ENCODE peak calls at places on chromosomes 1 and 21, in four cellular contexts. X is prostate gland, M is IMR-90, E is breast epithelium. K is an unnamed sample.

GRCh38 chr1:42923367-42924248 is 35.1 kb downstream of the SLC2A1 start:
- DNase-seq in X (no peak), M (no peak), E (no peak), K (no peak)

GRCh38 chr21:27475363-27475955 is 508.6 kb upstream of the ADAMTS5 start:
- DNase-seq in X (no peak), M (no peak), E (no peak), K (no peak)

GRCh38 chr1:6724517-6725141 is 23.0 kb upstream of the DNAJC11 start:
- DNase-seq in X (no peak), M (peak; percentile 86), E (no peak), K (no peak)

GRCh38 chr1:236168716-236169429 is 26.5 kb downstream of the GPR137B start:
- DNase-seq in X (no peak), M (peak; percentile 53), E (peak; percentile 27), K (peak; percentile 31)

GRCh38 chr1:76764638-76765572 is 102.4 kb upstream of the ST6GALNAC5 start:
- DNase-seq in X (no peak), M (no peak), E (no peak), K (peak; percentile 64)

GRCh38 chr1:29356663-29357062 is 120.3 kb downstream of the PTPRU start:
- DNase-seq in X (no peak), M (no peak), E (no peak), K (no peak)

GRCh38 chr1:114691061-114691460 is 4.3 kb downstream of the AMPD1 start:
- DNase-seq in X (no peak), M (no peak), E (no peak), K (no peak)

GRCh38 chr21:46048926-46049889 is 48.7 kb upstream of the COL6A2 start:
- DNase-seq in X (no peak), M (peak; percentile 100), E (peak; percentile 87), K (peak; percentile 39)

GRCh38 chr1:234538930-234539649 is 60.1 kb upstream of the TARBP1 start:
- DNase-seq in X (peak; percentile 76), M (no peak), E (peak; percentile 71), K (peak; percentile 87)

GRCh38 chr1:154970631-154971340 is at the start of gene SHC1:
- DNase-seq in X (peak; percentile 94), M (peak; percentile 92), E (peak; percentile 95), K (peak; percentile 95)

GRCh38 chr1:110556471-110556807 is 37.5 kb upstream of the KCNA10 start:
- DNase-seq in X (no peak), M (no peak), E (peak; percentile 35), K (no peak)

GRCh38 chr1:204814146-204814884 is 56.3 kb upstream of the NFASC start:
- DNase-seq in X (no peak), M (no peak), E (no peak), K (no peak)

GRCh38 chr1:197224160-197224559 is 43.9 kb upstream of the CRB1 start:
- DNase-seq in X (no peak), M (no peak), E (no peak), K (no peak)

GRCh38 chr1:39833121-39833520 is 44.5 kb upstream of the BMP8B start:
- DNase-seq in X (no peak), M (peak; percentile 4), E (no peak), K (no peak)

GRCh38 chr21:14401217-14401616 is 18.3 kb upstream of the HSPA13 start:
- DNase-seq in X (no peak), M (no peak), E (no peak), K (no peak)

GRCh38 chr1:171122903-171123302 is 32.2 kb downstream of the FMO3 start:
- DNase-seq in X (no peak), M (no peak), E (no peak), K (no peak)

GRCh38 chr1:211113566-211113965 is 20.4 kb downstream of the KCNH1 start:
- DNase-seq in X (no peak), M (no peak), E (no peak), K (no peak)

GRCh38 chr1:172451002-172451443 is 7.2 kb upstream of the PIGC start:
- DNase-seq in X (no peak), M (peak; percentile 79), E (no peak), K (no peak)

GRCh38 chr1:154751690-154752089 is 118.4 kb downstream of the KCNN3 start:
- DNase-seq in X (no peak), M (no peak), E (no peak), K (no peak)

GRCh38 chr1:59220356-59220755 is 76.5 kb upstream of the FGGY start:
- DNase-seq in X (no peak), M (no peak), E (no peak), K (no peak)

GRCh38 chr1:229027622-229028182 is 243.2 kb upstream of the RAB4A start:
- DNase-seq in X (no peak), M (peak; percentile 37), E (no peak), K (peak; percentile 40)

GRCh38 chr1:17251699-17252376 is 2.9 kb downstream of the PADI3 start:
- DNase-seq in X (no peak), M (peak; percentile 73), E (no peak), K (no peak)

GRCh38 chr1:115927971-115928370 is 48.3 kb upstream of the SLC22A15 start:
- DNase-seq in X (no peak), M (no peak), E (no peak), K (no peak)

GRCh38 chr1:117561551-117561950 is 44.3 kb upstream of the TENT5C start:
- DNase-seq in X (no peak), M (no peak), E (no peak), K (no peak)

GRCh38 chr1:56509713-56510641 is 69.4 kb downstream of the PLPP3 start:
- DNase-seq in X (no peak), M (no peak), E (no peak), K (no peak)

GRCh38 chr1:150813028-150813707 is 5.1 kb upstream of the CTSK start:
- DNase-seq in X (peak; percentile 72), M (peak; percentile 77), E (peak; percentile 52), K (peak; percentile 52)

GRCh38 chr1:246587606-246588005 is 21.4 kb downstream of the CNST start:
- DNase-seq in X (no peak), M (peak; percentile 72), E (no peak), K (no peak)

GRCh38 chr1:15210651-15211390 is 36.2 kb upstream of the FHAD1 start:
- DNase-seq in X (no peak), M (no peak), E (no peak), K (no peak)

GRCh38 chr1:9890224-9890731 is 19.8 kb downstream of the CTNNBIP1 start:
- DNase-seq in X (peak; percentile 52), M (peak; percentile 96), E (peak; percentile 58), K (peak; percentile 52)

GRCh38 chr1:97573560-97573959 is 347.3 kb downstream of the DPYD start:
- DNase-seq in X (no peak), M (peak; percentile 12), E (no peak), K (no peak)

GRCh38 chr1:110462964-110463363 is 12.0 kb downstream of the PROK1 start:
- DNase-seq in X (no peak), M (peak; percentile 31), E (no peak), K (no peak)

GRCh38 chr21:44949161-44950015 is 9.6 kb downstream of the SLX9 start:
- DNase-seq in X (peak; percentile 84), M (peak; percentile 76), E (peak; percentile 86), K (peak; percentile 93)

GRCh38 chr1:17719874-17720273 is 35.3 kb upstream of the ACTL8 start:
- DNase-seq in X (no peak), M (peak; percentile 37), E (no peak), K (no peak)

GRCh38 chr1:165116732-165117131 is 239.8 kb downstream of the LMX1A start:
- DNase-seq in X (no peak), M (peak; percentile 56), E (no peak), K (no peak)

GRCh38 chr1:39955547-39956539 is 898 bp downstream of the MFSD2A start:
- DNase-seq in X (no peak), M (peak; percentile 49), E (peak; percentile 43), K (peak; percentile 68)

GRCh38 chr1:41482001-41482765 is 2.3 kb downstream of the EDN2 start:
- DNase-seq in X (peak; percentile 95), M (no peak), E (peak; percentile 88), K (peak; percentile 98)

GRCh38 chr1:208243851-208244583 is at the start of gene PLXNA2:
- DNase-seq in X (peak; percentile 89), M (peak; percentile 52), E (peak; percentile 66), K (peak; percentile 84)

GRCh38 chr1:53485478-53486394 is 26.5 kb downstream of the DMRTB1 start:
- DNase-seq in X (peak; percentile 78), M (peak; percentile 76), E (peak; percentile 38), K (peak; percentile 83)
- TF ChIP-seq CTCF in X (peak; percentile 75), M (peak; percentile 98), E (no peak), K (peak; percentile 82)

GRCh38 chr1:8702121-8702520 is 115.3 kb downstream of the RERE start:
- DNase-seq in X (peak; percentile 85), M (no peak), E (peak; percentile 46), K (peak; percentile 78)
- TF ChIP-seq POLR2A in X (peak; percentile 29), M (no peak), E (no peak), K (peak; percentile 41)

GRCh38 chr21:29295066-29295650 is 3.6 kb upstream of the BACH1 start:
- DNase-seq in X (no peak), M (no peak), E (no peak), K (no peak)
- TF ChIP-seq CTCF in X (no peak), M (no peak), E (no peak), K (no peak)

DNA sequence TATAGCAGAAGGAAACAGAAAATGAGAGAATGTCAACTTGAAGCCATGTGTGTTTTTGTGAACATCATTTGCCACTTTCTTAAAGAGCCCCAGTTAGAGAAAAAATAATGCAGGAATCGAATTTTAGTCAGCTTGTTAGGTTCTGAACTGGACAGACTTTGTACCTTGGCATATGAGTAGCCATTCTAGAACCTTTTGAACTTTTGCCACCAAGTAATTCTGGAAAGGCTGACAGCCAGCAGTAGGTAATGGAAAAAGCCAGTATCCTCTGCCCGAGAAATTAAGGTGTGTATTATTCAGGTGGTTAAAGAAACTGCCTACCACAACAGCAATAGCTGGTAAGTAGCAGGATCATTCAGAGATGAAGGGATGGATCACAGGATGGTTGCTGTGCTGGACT is 20.7 kb downstream of the LRRC8D start:
- DNase-seq in X (no peak), M (no peak), E (no peak), K (no peak)
- TF ChIP-seq POLR2A in X (no peak), M (no peak), E (no peak), K (no peak)

GRCh38 chr1:152003846-152004442 is 10.3 kb upstream of the S100A10 start:
- DNase-seq in X (peak; percentile 21), M (no peak), E (no peak), K (no peak)
- TF ChIP-seq CTCF in X (no peak), M (peak; percentile 12), E (no peak), K (no peak)

DNA sequence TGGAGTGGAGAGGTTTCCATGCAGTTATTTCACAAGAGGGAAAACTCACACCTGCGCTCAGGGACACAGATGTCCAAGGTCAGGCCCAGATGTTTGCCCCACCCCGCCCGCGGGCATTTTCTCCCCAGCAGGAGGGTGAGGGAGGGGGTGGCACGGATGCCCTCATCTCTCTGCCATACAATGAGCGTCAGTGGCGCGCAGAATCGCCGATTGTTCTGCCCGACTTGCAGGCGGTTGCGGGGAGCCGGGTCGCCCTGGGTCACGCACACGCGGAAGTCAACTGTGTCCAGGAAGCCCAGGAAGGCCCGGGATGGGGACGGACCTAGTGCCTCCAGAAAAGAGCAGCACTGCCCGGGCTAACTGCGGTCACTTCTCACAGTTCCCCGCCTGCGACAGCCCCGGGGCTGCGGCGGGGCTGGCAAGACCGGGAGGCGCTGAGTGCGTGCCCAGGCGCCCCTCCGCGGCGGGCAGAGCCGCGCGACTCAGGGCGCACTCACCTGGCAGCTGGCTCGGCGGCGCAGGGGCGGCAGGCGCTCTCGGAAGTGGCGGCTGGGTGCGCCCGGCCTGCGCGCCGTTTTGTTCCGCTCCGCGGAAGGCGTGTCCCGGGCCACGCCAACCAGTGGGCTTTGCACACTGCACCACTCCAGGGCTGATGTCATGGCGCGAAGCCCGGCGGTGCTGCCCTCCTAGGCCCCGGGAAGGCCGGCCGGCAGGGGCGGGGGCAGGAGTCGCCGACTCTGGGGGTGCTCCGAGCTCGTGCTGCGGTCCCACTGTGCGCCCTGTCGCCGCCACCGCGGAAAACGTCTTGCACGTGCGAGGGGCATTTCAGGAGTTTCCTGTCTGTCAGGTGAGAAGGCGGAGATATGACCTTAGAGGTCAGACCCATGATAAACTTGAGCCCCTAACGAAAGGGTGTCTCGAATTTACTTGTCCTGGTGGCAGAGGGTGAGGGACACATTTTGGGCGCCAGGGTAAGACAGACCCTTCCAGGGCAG is at the start of gene CSRP1:
- DNase-seq in X (peak; percentile 78), M (peak; percentile 87), E (peak; percentile 88), K (peak; percentile 91)
- TF ChIP-seq POLR2A in X (peak; percentile 94), M (peak; percentile 99), E (peak; percentile 79), K (peak; percentile 100)

K was measured in thyroid gland.